ENCODE peak calls at places on chromosomes 7 and 10, in four cellular contexts. Z is RCC 7860, A is testis, T is H9. S is an unnamed sample.
A peak's percentile ranks its signal among the peaks of the same experiment; 100 is the strongest.

GRCh38 chr10:82211331-82211730 is 336.3 kb downstream of the NRG3 start:
- DNase-seq in Z (no peak), A (no peak), T (no peak), S (no peak)

GRCh38 chr7:75905785-75906604 is 9.0 kb upstream of the POR start:
- DNase-seq in Z (peak; percentile 41), A (peak; percentile 51), T (peak; percentile 75), S (peak; percentile 72)

GRCh38 chr10:88428442-88428841 is 154.7 kb downstream of the RNLS start:
- DNase-seq in Z (peak; percentile 5), A (no peak), T (no peak), S (no peak)

GRCh38 chr7:24141876-24142509 is 142.0 kb upstream of the NPY start:
- DNase-seq in Z (no peak), A (no peak), T (no peak), S (no peak)

GRCh38 chr10:124035928-124036558 is 57.4 kb downstream of the CHST15 start:
- DNase-seq in Z (no peak), A (no peak), T (no peak), S (no peak)

GRCh38 chr7:1678571-1679325 is 8.7 kb downstream of the ELFN1 start:
- DNase-seq in Z (no peak), A (no peak), T (no peak), S (no peak)

GRCh38 chr7:56175086-56175760 is 59.0 kb upstream of the NUPR2 start:
- DNase-seq in Z (no peak), A (peak; percentile 47), T (no peak), S (no peak)

GRCh38 chr10:109205929-109206585 is 717.3 kb downstream of the XPNPEP1 start:
- DNase-seq in Z (peak; percentile 99), A (no peak), T (no peak), S (no peak)

GRCh38 chr10:92470026-92470425 is 103.9 kb downstream of the IDE start:
- DNase-seq in Z (no peak), A (no peak), T (no peak), S (no peak)

S was measured in GM23338.